ENCODE peak calls at places on chromosome 19, in six cellular contexts. One of them, this sample, is unnamed.

GRCh38 chr19:21398851-21399250 is 1.9 kb downstream of the ZNF493 start:
- DNase-seq in esophagus muscularis mucosa: no peak
- DNase-seq in HFFc6: no peak
- DNase-seq in fibroblast of pulmonary artery: no peak
- DNase-seq in tibial artery: no peak
- DNase-seq in IMR-90: peak; percentile 1
- DNase-seq in this sample: no peak

GRCh38 chr19:17606786-17607185 is 51.3 kb downstream of the COLGALT1 start:
- DNase-seq in esophagus muscularis mucosa: no peak
- DNase-seq in HFFc6: no peak
- DNase-seq in fibroblast of pulmonary artery: no peak
- DNase-seq in tibial artery: no peak
- DNase-seq in IMR-90: no peak
- DNase-seq in this sample: no peak

GRCh38 chr19:10651821-10652220 is 2.3 kb upstream of the ILF3 start:
- DNase-seq in esophagus muscularis mucosa: no peak
- DNase-seq in HFFc6: no peak
- DNase-seq in fibroblast of pulmonary artery: no peak
- DNase-seq in tibial artery: no peak
- DNase-seq in IMR-90: no peak
- DNase-seq in this sample: no peak

GRCh38 chr19:5171711-5172110 is 168.9 kb downstream of the PTPRS start:
- DNase-seq in esophagus muscularis mucosa: no peak
- DNase-seq in HFFc6: no peak
- DNase-seq in fibroblast of pulmonary artery: no peak
- DNase-seq in tibial artery: no peak
- DNase-seq in IMR-90: no peak
- DNase-seq in this sample: no peak

GRCh38 chr19:2554856-2555255 is 78.9 kb downstream of the GADD45B start:
- DNase-seq in esophagus muscularis mucosa: no peak
- DNase-seq in HFFc6: peak; percentile 39
- DNase-seq in fibroblast of pulmonary artery: peak; percentile 38
- DNase-seq in tibial artery: peak; percentile 70
- DNase-seq in IMR-90: peak; percentile 23
- DNase-seq in this sample: peak; percentile 24

GRCh38 chr19:47032171-47032811 is 12.7 kb downstream of the NPAS1 start:
- DNase-seq in esophagus muscularis mucosa: no peak
- DNase-seq in HFFc6: no peak
- DNase-seq in fibroblast of pulmonary artery: no peak
- DNase-seq in tibial artery: no peak
- DNase-seq in IMR-90: no peak
- DNase-seq in this sample: peak; percentile 69

GRCh38 chr19:34655651-34656050 is 21.3 kb downstream of the SCGB2B2 start:
- DNase-seq in esophagus muscularis mucosa: no peak
- DNase-seq in HFFc6: no peak
- DNase-seq in fibroblast of pulmonary artery: no peak
- DNase-seq in tibial artery: no peak
- DNase-seq in IMR-90: no peak
- DNase-seq in this sample: no peak

GRCh38 chr19:43784251-43784980 is 3.6 kb upstream of the KCNN4 start:
- DNase-seq in esophagus muscularis mucosa: no peak
- DNase-seq in HFFc6: peak; percentile 77
- DNase-seq in fibroblast of pulmonary artery: peak; percentile 75
- DNase-seq in tibial artery: peak; percentile 70
- DNase-seq in IMR-90: peak; percentile 85
- DNase-seq in this sample: peak; percentile 96

GRCh38 chr19:29277107-29277506 is 64.2 kb upstream of the UQCRFS1 start:
- DNase-seq in esophagus muscularis mucosa: no peak
- DNase-seq in HFFc6: no peak
- DNase-seq in fibroblast of pulmonary artery: no peak
- DNase-seq in tibial artery: no peak
- DNase-seq in IMR-90: no peak
- DNase-seq in this sample: no peak

GRCh38 chr19:37975596-37976515 is 68.8 kb downstream of the SIPA1L3 start:
- DNase-seq in esophagus muscularis mucosa: no peak
- DNase-seq in HFFc6: no peak
- DNase-seq in fibroblast of pulmonary artery: no peak
- DNase-seq in tibial artery: no peak
- DNase-seq in IMR-90: no peak
- DNase-seq in this sample: no peak

GRCh38 chr19:4077800-4078683 is 11.3 kb upstream of the ZBTB7A start:
- DNase-seq in esophagus muscularis mucosa: no peak
- DNase-seq in HFFc6: no peak
- DNase-seq in fibroblast of pulmonary artery: no peak
- DNase-seq in tibial artery: no peak
- DNase-seq in IMR-90: no peak
- DNase-seq in this sample: peak; percentile 36

GRCh38 chr19:6501740-6502648 is at the start of gene TUBB4A:
- DNase-seq in esophagus muscularis mucosa: no peak
- DNase-seq in HFFc6: no peak
- DNase-seq in fibroblast of pulmonary artery: no peak
- DNase-seq in tibial artery: no peak
- DNase-seq in IMR-90: no peak
- DNase-seq in this sample: no peak

GRCh38 chr19:7912144-7912696 is 2.4 kb upstream of the TGFBR3L start:
- DNase-seq in esophagus muscularis mucosa: no peak
- DNase-seq in HFFc6: no peak
- DNase-seq in fibroblast of pulmonary artery: no peak
- DNase-seq in tibial artery: no peak
- DNase-seq in IMR-90: no peak
- DNase-seq in this sample: no peak

GRCh38 chr19:30312582-30313352 is 59.4 kb upstream of the ZNF536 start:
- DNase-seq in esophagus muscularis mucosa: no peak
- DNase-seq in HFFc6: no peak
- DNase-seq in fibroblast of pulmonary artery: no peak
- DNase-seq in tibial artery: no peak
- DNase-seq in IMR-90: no peak
- DNase-seq in this sample: no peak

GRCh38 chr19:43624933-43625332 is 5.5 kb upstream of the ZNF428 start:
- DNase-seq in esophagus muscularis mucosa: no peak
- DNase-seq in HFFc6: no peak
- DNase-seq in fibroblast of pulmonary artery: peak; percentile 56
- DNase-seq in tibial artery: no peak
- DNase-seq in IMR-90: peak; percentile 8
- DNase-seq in this sample: peak; percentile 23

GRCh38 chr19:399370-399769 is 9.6 kb downstream of the C2CD4C start:
- DNase-seq in esophagus muscularis mucosa: no peak
- DNase-seq in HFFc6: no peak
- DNase-seq in fibroblast of pulmonary artery: no peak
- DNase-seq in tibial artery: no peak
- DNase-seq in IMR-90: no peak
- DNase-seq in this sample: no peak

GRCh38 chr19:35755550-35756371 is 1.1 kb downstream of the HSPB6 start:
- DNase-seq in esophagus muscularis mucosa: peak; percentile 95
- DNase-seq in HFFc6: peak; percentile 80
- DNase-seq in fibroblast of pulmonary artery: peak; percentile 76
- DNase-seq in tibial artery: peak; percentile 98
- DNase-seq in IMR-90: peak; percentile 55
- DNase-seq in this sample: no peak

GRCh38 chr19:47540748-47541147 is 25.9 kb upstream of the NAPA start:
- DNase-seq in esophagus muscularis mucosa: no peak
- DNase-seq in HFFc6: peak; percentile 48
- DNase-seq in fibroblast of pulmonary artery: peak; percentile 49
- DNase-seq in tibial artery: no peak
- DNase-seq in IMR-90: peak; percentile 51
- DNase-seq in this sample: no peak

GRCh38 chr19:1673645-1674292 is 21.4 kb upstream of the TCF3 start:
- DNase-seq in esophagus muscularis mucosa: no peak
- DNase-seq in HFFc6: no peak
- DNase-seq in fibroblast of pulmonary artery: no peak
- DNase-seq in tibial artery: no peak
- DNase-seq in IMR-90: no peak
- DNase-seq in this sample: no peak

GRCh38 chr19:35555301-35556005 is 8.0 kb downstream of the ATP4A start:
- DNase-seq in esophagus muscularis mucosa: no peak
- DNase-seq in HFFc6: no peak
- DNase-seq in fibroblast of pulmonary artery: peak; percentile 36
- DNase-seq in tibial artery: no peak
- DNase-seq in IMR-90: peak; percentile 35
- DNase-seq in this sample: peak; percentile 41

GRCh38 chr19:35045667-35046300 is 4.3 kb downstream of the HPN start:
- DNase-seq in esophagus muscularis mucosa: no peak
- DNase-seq in HFFc6: peak; percentile 59
- DNase-seq in fibroblast of pulmonary artery: peak; percentile 32
- DNase-seq in tibial artery: no peak
- DNase-seq in IMR-90: peak; percentile 28
- DNase-seq in this sample: peak; percentile 47

GRCh38 chr19:8017808-8018207 is 12.4 kb upstream of the ELAVL1 start:
- DNase-seq in esophagus muscularis mucosa: no peak
- DNase-seq in HFFc6: no peak
- DNase-seq in fibroblast of pulmonary artery: no peak
- DNase-seq in tibial artery: no peak
- DNase-seq in IMR-90: no peak
- DNase-seq in this sample: no peak

GRCh38 chr19:5339470-5339949 is 1.1 kb downstream of the PTPRS start:
- DNase-seq in esophagus muscularis mucosa: no peak
- DNase-seq in HFFc6: no peak
- DNase-seq in fibroblast of pulmonary artery: no peak
- DNase-seq in tibial artery: no peak
- DNase-seq in IMR-90: no peak
- DNase-seq in this sample: no peak

GRCh38 chr19:741506-742131 is 9.3 kb upstream of the MISP start:
- DNase-seq in esophagus muscularis mucosa: no peak
- DNase-seq in HFFc6: no peak
- DNase-seq in fibroblast of pulmonary artery: no peak
- DNase-seq in tibial artery: no peak
- DNase-seq in IMR-90: no peak
- DNase-seq in this sample: peak; percentile 24

GRCh38 chr19:53812335-53812734 is 11.8 kb downstream of the NLRP12 start:
- DNase-seq in esophagus muscularis mucosa: no peak
- DNase-seq in HFFc6: no peak
- DNase-seq in fibroblast of pulmonary artery: no peak
- DNase-seq in tibial artery: no peak
- DNase-seq in IMR-90: no peak
- DNase-seq in this sample: no peak

GRCh38 chr19:55098716-55099556 is 18.5 kb downstream of the PPP1R12C start:
- DNase-seq in esophagus muscularis mucosa: no peak
- DNase-seq in HFFc6: no peak
- DNase-seq in fibroblast of pulmonary artery: no peak
- DNase-seq in tibial artery: no peak
- DNase-seq in IMR-90: no peak
- DNase-seq in this sample: no peak
- TF ChIP-seq CTCF in esophagus muscularis mucosa: no peak
- TF ChIP-seq CTCF in HFFc6: peak; percentile 53
- TF ChIP-seq CTCF in fibroblast of pulmonary artery: no peak
- TF ChIP-seq CTCF in tibial artery: no peak
- TF ChIP-seq CTCF in IMR-90: no peak
- TF ChIP-seq CTCF in this sample: no peak

DNA sequence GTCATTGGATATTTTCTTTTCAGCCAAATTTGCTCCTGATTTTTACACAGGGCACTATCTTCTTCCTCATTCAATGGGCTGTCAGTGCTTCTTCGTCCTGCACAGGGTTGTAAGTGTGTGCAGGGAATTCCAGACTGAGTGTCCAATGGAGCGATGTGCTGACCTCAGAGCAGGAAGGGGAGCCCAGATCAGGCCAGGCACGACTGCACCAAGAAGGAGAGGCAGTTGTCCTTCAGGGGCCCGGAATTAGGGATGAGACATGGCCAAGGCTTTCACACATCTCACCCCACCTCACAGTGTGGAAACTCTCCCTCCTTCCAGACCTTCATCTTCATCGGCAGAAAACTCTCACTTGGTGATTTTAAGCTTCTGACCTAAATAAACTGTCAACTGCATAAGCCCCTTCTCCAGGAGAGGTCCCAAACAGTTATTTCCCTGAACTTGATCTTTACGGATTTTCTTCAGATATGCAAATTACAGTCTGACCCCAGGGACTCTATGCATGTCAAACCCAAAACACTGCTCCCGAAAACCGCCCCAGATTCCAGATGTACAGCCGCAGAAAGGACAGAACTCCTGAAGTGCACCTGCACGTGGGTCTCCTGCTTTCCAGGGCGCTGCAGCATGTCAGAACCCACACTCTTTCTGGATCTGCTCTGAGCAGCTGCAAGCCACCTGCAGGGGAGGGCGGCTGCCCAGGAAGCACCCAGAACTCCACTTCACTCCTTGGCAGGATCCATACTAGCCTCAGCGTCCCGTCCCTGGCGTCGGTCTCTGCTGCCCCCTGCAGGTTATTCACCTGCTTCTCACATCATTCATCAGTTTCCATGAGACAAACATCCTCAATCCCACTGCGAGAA is 625 bp upstream of the ZNF20 start:
- DNase-seq in esophagus muscularis mucosa: peak; percentile 93
- DNase-seq in HFFc6: peak; percentile 77
- DNase-seq in fibroblast of pulmonary artery: peak; percentile 88
- DNase-seq in tibial artery: peak; percentile 89
- DNase-seq in IMR-90: peak; percentile 80
- DNase-seq in this sample: peak; percentile 91
- TF ChIP-seq CTCF in esophagus muscularis mucosa: peak; percentile 91
- TF ChIP-seq CTCF in HFFc6: peak; percentile 96
- TF ChIP-seq CTCF in fibroblast of pulmonary artery: peak; percentile 88
- TF ChIP-seq CTCF in tibial artery: peak; percentile 97
- TF ChIP-seq CTCF in IMR-90: peak; percentile 97
- TF ChIP-seq CTCF in this sample: peak; percentile 93

GRCh38 chr19:50559636-50560035 is 8.6 kb downstream of the LRRC4B start:
- DNase-seq in esophagus muscularis mucosa: no peak
- DNase-seq in HFFc6: no peak
- DNase-seq in fibroblast of pulmonary artery: no peak
- DNase-seq in tibial artery: no peak
- DNase-seq in IMR-90: no peak
- DNase-seq in this sample: no peak

GRCh38 chr19:50557009-50557613 is 11.1 kb downstream of the LRRC4B start:
- DNase-seq in esophagus muscularis mucosa: no peak
- DNase-seq in HFFc6: no peak
- DNase-seq in fibroblast of pulmonary artery: no peak
- DNase-seq in tibial artery: no peak
- DNase-seq in IMR-90: no peak
- DNase-seq in this sample: no peak

GRCh38 chr19:50556236-50557008 is 11.8 kb downstream of the LRRC4B start:
- DNase-seq in esophagus muscularis mucosa: no peak
- DNase-seq in HFFc6: peak; percentile 55
- DNase-seq in fibroblast of pulmonary artery: peak; percentile 77
- DNase-seq in tibial artery: peak; percentile 78
- DNase-seq in IMR-90: peak; percentile 59
- DNase-seq in this sample: peak; percentile 52

GRCh38 chr19:50558449-50558848 is 9.8 kb downstream of the LRRC4B start:
- DNase-seq in esophagus muscularis mucosa: no peak
- DNase-seq in HFFc6: no peak
- DNase-seq in fibroblast of pulmonary artery: no peak
- DNase-seq in tibial artery: no peak
- DNase-seq in IMR-90: no peak
- DNase-seq in this sample: no peak

DNA sequence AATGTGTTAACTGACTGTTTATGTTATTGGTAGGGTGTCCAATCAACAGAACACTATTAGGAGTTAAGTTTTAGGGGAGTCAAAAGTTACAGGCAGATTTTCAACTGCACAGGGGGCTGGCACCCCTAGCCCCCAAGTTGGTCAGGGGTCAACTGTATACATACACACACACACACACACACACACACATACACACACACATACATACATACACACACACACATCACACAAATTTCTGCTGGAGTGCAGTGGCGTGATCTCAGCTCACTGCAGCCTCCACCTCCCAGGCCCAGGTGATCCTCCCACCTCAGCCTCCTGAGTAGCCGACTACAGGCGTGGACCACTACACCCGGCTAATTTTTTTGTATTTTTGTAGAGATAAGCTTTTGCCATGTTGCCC is 10.2 kb downstream of the LRRC4B start:
- DNase-seq in esophagus muscularis mucosa: no peak
- DNase-seq in HFFc6: no peak
- DNase-seq in fibroblast of pulmonary artery: no peak
- DNase-seq in tibial artery: no peak
- DNase-seq in IMR-90: no peak
- DNase-seq in this sample: no peak
- TF ChIP-seq CTCF in esophagus muscularis mucosa: no peak
- TF ChIP-seq CTCF in HFFc6: no peak
- TF ChIP-seq CTCF in fibroblast of pulmonary artery: no peak
- TF ChIP-seq CTCF in tibial artery: no peak
- TF ChIP-seq CTCF in IMR-90: no peak
- TF ChIP-seq CTCF in this sample: no peak

GRCh38 chr19:49665301-49666119 is at the start of the genes BCL2L12 and IRF3:
- DNase-seq in esophagus muscularis mucosa: peak; percentile 99
- DNase-seq in HFFc6: peak; percentile 96
- DNase-seq in fibroblast of pulmonary artery: peak; percentile 97
- DNase-seq in tibial artery: peak; percentile 99
- DNase-seq in IMR-90: peak; percentile 93
- DNase-seq in this sample: peak; percentile 98
- TF ChIP-seq CTCF in esophagus muscularis mucosa: no peak
- TF ChIP-seq CTCF in HFFc6: no peak
- TF ChIP-seq CTCF in fibroblast of pulmonary artery: no peak
- TF ChIP-seq CTCF in tibial artery: no peak
- TF ChIP-seq CTCF in IMR-90: no peak
- TF ChIP-seq CTCF in this sample: no peak

This sample was measured in MCF 10A.